ENCODE peak calls at places on chromosome 18, in ten cellular contexts. N, Z, M, W, R, K, A, B, E and S are unnamed samples.

GRCh38 chr18:35176925-35177324 is 63.9 kb upstream of the ZNF397 start:
- DNase-seq in Z (no peak), A (no peak), K (no peak), W (no peak), E (no peak), R (no peak), B (no peak), N (no peak), M (no peak), S (no peak)

GRCh38 chr18:3104190-3105054 is 91.5 kb upstream of the LPIN2 start:
- DNase-seq in Z (no peak), M (peak; percentile 91), W (no peak), K (no peak), R (peak; percentile 71), E (no peak), B (no peak), N (no peak), A (peak; percentile 6), S (no peak)

GRCh38 chr18:44988821-44989587 is 308.3 kb downstream of the SETBP1 start:
- DNase-seq in Z (no peak), W (no peak), N (no peak), B (no peak), K (no peak), M (no peak), R (peak; percentile 11), E (no peak), A (no peak), S (no peak)

GRCh38 chr18:54100466-54100865 is 124.0 kb downstream of the MBD2 start:
- DNase-seq in K (no peak), R (no peak), B (no peak), A (no peak), N (no peak), W (no peak), M (no peak), Z (no peak), E (no peak), S (no peak)

GRCh38 chr18:32189723-32190591 is at the start of gene MEP1B:
- DNase-seq in M (no peak), W (no peak), B (no peak), N (no peak), A (no peak), Z (no peak), R (no peak), K (no peak), E (no peak), S (no peak)

GRCh38 chr18:51211552-51211951 is 14.1 kb upstream of the MEX3C start:
- DNase-seq in M (peak; percentile 83), N (no peak), Z (no peak), E (no peak), W (no peak), R (peak; percentile 7), B (no peak), A (no peak), K (no peak), S (no peak)

GRCh38 chr18:23825978-23826405 is 136.7 kb downstream of the LAMA3 start:
- DNase-seq in N (no peak), Z (no peak), A (no peak), E (peak; percentile 62), W (peak; percentile 56), R (no peak), B (no peak), M (peak; percentile 89), K (no peak), S (peak; percentile 21)

GRCh38 chr18:29969876-29970275 is 1072.7 kb downstream of the DSC3 start:
- DNase-seq in B (no peak), M (no peak), R (no peak), W (no peak), K (no peak), N (no peak), A (no peak), E (no peak), Z (no peak), S (no peak)

GRCh38 chr18:29250843-29251242 is 1073.9 kb upstream of the CDH2 start:
- DNase-seq in W (no peak), A (no peak), M (no peak), K (no peak), E (no peak), N (no peak), Z (no peak), B (no peak), R (no peak), S (no peak)

GRCh38 chr18:46583711-46584110 is 73.3 kb downstream of the LOXHD1 start:
- DNase-seq in A (no peak), E (no peak), N (no peak), B (no peak), Z (no peak), R (no peak), W (no peak), M (no peak), K (no peak), S (no peak)

GRCh38 chr18:67730884-67731283 is 214.4 kb upstream of the DSEL start:
- DNase-seq in W (no peak), K (no peak), B (peak; percentile 49), R (peak; percentile 71), N (no peak), M (peak; percentile 75), E (no peak), Z (no peak), A (peak; percentile 7), S (no peak)

GRCh38 chr18:14978962-14979535 is 231.1 kb downstream of the ANKRD30B start:
- DNase-seq in Z (no peak), E (no peak), R (no peak), W (no peak), K (no peak), A (no peak), B (peak; percentile 2), N (peak; percentile 52), M (peak; percentile 6), S (peak; percentile 76)
- TF ChIP-seq CTCF in Z (peak; percentile 27), E (no peak), R (peak; percentile 15), W (peak; percentile 49), K (no peak), A (peak; percentile 36), B (no peak), N (peak; percentile 13), M (peak; percentile 45), S (peak; percentile 52)

DNA sequence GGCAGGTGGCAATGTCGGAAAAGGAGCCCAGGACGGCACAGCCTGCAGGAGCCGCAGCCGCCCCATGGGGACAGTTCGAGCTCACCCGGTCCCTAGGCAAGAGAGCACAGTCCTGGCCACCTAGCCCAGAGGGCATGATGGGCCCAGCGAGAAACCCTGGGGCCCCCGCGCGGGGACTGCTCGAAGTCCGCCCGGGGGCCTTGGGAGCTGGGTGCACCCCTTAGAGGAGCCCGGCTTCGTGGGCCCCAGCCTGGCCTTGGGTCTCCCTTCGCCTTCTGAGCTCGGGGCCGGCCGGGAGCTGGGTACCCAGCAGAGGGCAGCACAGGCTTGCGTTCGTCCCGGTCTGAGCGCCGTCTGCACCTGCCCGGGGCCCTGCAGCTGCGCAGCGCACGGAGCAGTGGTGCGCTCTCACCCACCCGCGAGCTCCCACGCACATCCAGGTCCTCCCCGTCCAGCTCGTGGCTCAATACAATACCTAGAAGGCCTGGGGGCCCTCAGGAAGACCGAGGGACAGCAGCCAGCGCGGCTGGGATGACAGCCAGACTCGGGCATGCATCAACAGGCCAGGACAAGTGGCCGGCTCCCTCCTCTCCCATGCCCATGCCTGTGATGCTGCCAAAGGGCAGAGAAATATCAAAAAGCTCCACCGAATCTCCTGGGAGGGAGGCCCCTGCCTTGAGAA is 96.2 kb upstream of the ZNF532 start:
- DNase-seq in W (peak; percentile 81), A (no peak), Z (peak; percentile 77), M (peak; percentile 58), K (peak; percentile 59), R (peak; percentile 69), N (peak; percentile 95), E (peak; percentile 87), B (peak; percentile 63), S (peak; percentile 96)
- H3K27ac ChIP-seq in W (no peak overlapping the region), A (no peak overlapping the region), Z (peak overlapping the region; percentile 40), M (no peak overlapping the region), K (no peak overlapping the region), R (peak overlapping the region; percentile 79), N (peak overlapping the region; percentile 30), E (no peak overlapping the region), B (peak overlapping the region; percentile 59), S (peak overlapping the region; percentile 65)

GRCh38 chr18:12307251-12307736 is 747 bp upstream of the TUBB6 start:
- DNase-seq in B (no peak), W (no peak), R (no peak), Z (no peak), K (no peak), M (peak; percentile 74), N (peak; percentile 78), A (no peak), E (peak; percentile 65), S (peak; percentile 35)
- TF ChIP-seq CTCF in B (no peak), W (no peak), R (no peak), Z (no peak), K (no peak), M (peak; percentile 33), N (no peak), A (peak; percentile 42), E (peak; percentile 19), S (no peak)

GRCh38 chr18:7596133-7596532 is 29.0 kb downstream of the PTPRM start:
- DNase-seq in N (no peak), W (no peak), M (no peak), E (no peak), A (no peak), K (no peak), Z (no peak), B (no peak), R (no peak), S (no peak)

GRCh38 chr18:7593194-7593819 is 26.2 kb downstream of the PTPRM start:
- DNase-seq in E (no peak), A (no peak), B (no peak), W (no peak), N (no peak), K (no peak), Z (no peak), R (no peak), M (no peak), S (no peak)

GRCh38 chr18:7598167-7599062 is 31.3 kb downstream of the PTPRM start:
- DNase-seq in M (no peak), W (no peak), E (no peak), K (no peak), R (no peak), N (no peak), B (no peak), A (no peak), Z (no peak), S (no peak)

GRCh38 chr18:7590800-7591560 is 23.9 kb downstream of the PTPRM start:
- DNase-seq in K (no peak), N (no peak), W (no peak), Z (no peak), M (no peak), R (no peak), E (no peak), A (no peak), B (no peak), S (no peak)

DNA sequence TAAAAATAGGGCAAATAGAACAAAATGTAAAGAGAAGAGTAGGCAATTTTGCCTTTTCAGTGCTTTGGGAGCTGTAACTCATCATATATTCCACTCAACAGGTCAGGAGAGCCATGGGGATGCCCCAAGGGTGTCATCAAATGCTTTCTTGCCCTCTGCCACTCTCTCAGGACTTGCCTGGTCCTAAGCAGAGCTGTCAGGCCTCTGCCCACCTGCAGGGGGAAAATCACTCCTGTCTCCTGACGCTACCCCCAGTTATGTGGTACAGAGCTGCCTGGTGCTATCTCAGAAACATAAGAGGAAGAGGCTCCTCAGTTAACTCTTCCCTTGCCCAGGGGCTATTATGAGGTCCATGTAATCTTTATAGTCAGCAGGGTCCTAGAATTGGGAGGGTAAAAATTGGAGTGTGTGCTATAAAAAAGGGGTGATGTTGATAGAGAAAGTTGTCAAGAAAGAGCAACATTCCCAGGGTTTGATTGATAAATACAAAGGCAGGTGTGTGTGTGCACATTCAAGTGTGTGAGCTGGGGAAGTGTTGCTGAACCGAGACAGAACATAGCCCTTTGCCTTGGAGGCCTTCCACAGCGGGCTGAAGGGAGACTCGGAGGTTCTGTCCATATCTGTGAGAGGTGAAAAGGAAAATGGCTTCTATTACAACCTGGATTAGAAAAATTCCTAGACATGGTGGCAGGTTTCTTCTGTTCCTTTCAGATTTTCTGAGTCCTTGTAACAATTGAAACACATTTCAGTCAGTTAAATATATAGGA is 25.4 kb downstream of the PTPRM start:
- DNase-seq in K (no peak), Z (no peak), R (no peak), W (no peak), A (no peak), N (peak; percentile 81), M (no peak), E (no peak), B (no peak), S (peak; percentile 73)
- H3K27ac ChIP-seq in K (no peak overlapping the region), Z (no peak overlapping the region), R (no peak overlapping the region), W (no peak overlapping the region), A (no peak overlapping the region), N (no peak overlapping the region), M (no peak overlapping the region), E (no peak overlapping the region), B (no peak overlapping the region), S (peak overlapping the region; percentile 51)